ENCODE peak calls at places on chromosomes 16 and 17, in ten cellular contexts. One of them, this sample, is unnamed.

GRCh38 chr16:85970712-85971220 is 71.8 kb downstream of the IRF8 start:
- DNase-seq in effector memory CD4-positive, alpha-beta T cell: no peak
- DNase-seq in heart right ventricle: no peak
- DNase-seq in ovary: no peak
- DNase-seq in upper lobe of right lung: no peak
- DNase-seq in GM23248: no peak
- DNase-seq in lower lobe of right lung: no peak
- DNase-seq in esophagus squamous epithelium: no peak
- DNase-seq in SJSA1: no peak
- DNase-seq in small intestine: no peak
- DNase-seq in this sample: no peak

GRCh38 chr17:76706817-76707216 is 3.9 kb downstream of the MXRA7 start:
- DNase-seq in effector memory CD4-positive, alpha-beta T cell: no peak
- DNase-seq in heart right ventricle: no peak
- DNase-seq in ovary: no peak
- DNase-seq in upper lobe of right lung: no peak
- DNase-seq in GM23248: no peak
- DNase-seq in lower lobe of right lung: no peak
- DNase-seq in esophagus squamous epithelium: no peak
- DNase-seq in SJSA1: no peak
- DNase-seq in small intestine: no peak
- DNase-seq in this sample: no peak

GRCh38 chr16:66275795-66276428 is 90.6 kb upstream of the CDH5 start:
- DNase-seq in effector memory CD4-positive, alpha-beta T cell: no peak
- DNase-seq in heart right ventricle: no peak
- DNase-seq in ovary: no peak
- DNase-seq in upper lobe of right lung: no peak
- DNase-seq in GM23248: peak; percentile 68
- DNase-seq in lower lobe of right lung: no peak
- DNase-seq in esophagus squamous epithelium: no peak
- DNase-seq in SJSA1: no peak
- DNase-seq in small intestine: peak; percentile 63
- DNase-seq in this sample: no peak

GRCh38 chr16:88716201-88716600 is 9.9 kb downstream of the CTU2 start:
- DNase-seq in effector memory CD4-positive, alpha-beta T cell: no peak
- DNase-seq in heart right ventricle: no peak
- DNase-seq in ovary: no peak
- DNase-seq in upper lobe of right lung: no peak
- DNase-seq in GM23248: no peak
- DNase-seq in lower lobe of right lung: no peak
- DNase-seq in esophagus squamous epithelium: no peak
- DNase-seq in SJSA1: no peak
- DNase-seq in small intestine: no peak
- DNase-seq in this sample: no peak

GRCh38 chr16:27370318-27370717 is 31.7 kb upstream of the IL21R start:
- DNase-seq in effector memory CD4-positive, alpha-beta T cell: no peak
- DNase-seq in heart right ventricle: no peak
- DNase-seq in ovary: no peak
- DNase-seq in upper lobe of right lung: no peak
- DNase-seq in GM23248: no peak
- DNase-seq in lower lobe of right lung: no peak
- DNase-seq in esophagus squamous epithelium: no peak
- DNase-seq in SJSA1: no peak
- DNase-seq in small intestine: no peak
- DNase-seq in this sample: no peak

GRCh38 chr16:78035012-78035411 is 12.7 kb downstream of the CLEC3A start:
- DNase-seq in effector memory CD4-positive, alpha-beta T cell: no peak
- DNase-seq in heart right ventricle: no peak
- DNase-seq in ovary: no peak
- DNase-seq in upper lobe of right lung: no peak
- DNase-seq in GM23248: no peak
- DNase-seq in lower lobe of right lung: no peak
- DNase-seq in esophagus squamous epithelium: no peak
- DNase-seq in SJSA1: no peak
- DNase-seq in small intestine: no peak
- DNase-seq in this sample: no peak

GRCh38 chr17:78753316-78754250 is 28.5 kb downstream of the CYTH1 start:
- DNase-seq in effector memory CD4-positive, alpha-beta T cell: no peak
- DNase-seq in heart right ventricle: no peak
- DNase-seq in ovary: no peak
- DNase-seq in upper lobe of right lung: no peak
- DNase-seq in GM23248: no peak
- DNase-seq in lower lobe of right lung: no peak
- DNase-seq in esophagus squamous epithelium: no peak
- DNase-seq in SJSA1: no peak
- DNase-seq in small intestine: no peak
- DNase-seq in this sample: no peak

GRCh38 chr17:9473716-9474115 is 101.9 kb downstream of the STX8 start:
- DNase-seq in effector memory CD4-positive, alpha-beta T cell: no peak
- DNase-seq in heart right ventricle: no peak
- DNase-seq in ovary: no peak
- DNase-seq in upper lobe of right lung: no peak
- DNase-seq in GM23248: peak; percentile 78
- DNase-seq in lower lobe of right lung: no peak
- DNase-seq in esophagus squamous epithelium: no peak
- DNase-seq in SJSA1: no peak
- DNase-seq in small intestine: no peak
- DNase-seq in this sample: no peak

GRCh38 chr17:64531955-64532371 is 25.2 kb downstream of the CEP95 start:
- DNase-seq in effector memory CD4-positive, alpha-beta T cell: no peak
- DNase-seq in heart right ventricle: no peak
- DNase-seq in ovary: no peak
- DNase-seq in upper lobe of right lung: no peak
- DNase-seq in GM23248: peak; percentile 56
- DNase-seq in lower lobe of right lung: no peak
- DNase-seq in esophagus squamous epithelium: no peak
- DNase-seq in SJSA1: peak; percentile 83
- DNase-seq in small intestine: no peak
- DNase-seq in this sample: no peak

GRCh38 chr17:42553161-42553818 is 567 bp downstream of the HSD17B1 start:
- DNase-seq in effector memory CD4-positive, alpha-beta T cell: no peak
- DNase-seq in heart right ventricle: peak; percentile 26
- DNase-seq in ovary: peak; percentile 48
- DNase-seq in upper lobe of right lung: peak; percentile 67
- DNase-seq in GM23248: no peak
- DNase-seq in lower lobe of right lung: no peak
- DNase-seq in esophagus squamous epithelium: no peak
- DNase-seq in SJSA1: no peak
- DNase-seq in small intestine: no peak
- DNase-seq in this sample: no peak

GRCh38 chr17:2701996-2702741 is 9.4 kb downstream of the CLUH start:
- DNase-seq in effector memory CD4-positive, alpha-beta T cell: no peak
- DNase-seq in heart right ventricle: no peak
- DNase-seq in ovary: no peak
- DNase-seq in upper lobe of right lung: peak; percentile 41
- DNase-seq in GM23248: no peak
- DNase-seq in lower lobe of right lung: peak; percentile 43
- DNase-seq in esophagus squamous epithelium: no peak
- DNase-seq in SJSA1: no peak
- DNase-seq in small intestine: no peak
- DNase-seq in this sample: no peak

GRCh38 chr17:411416-412120 is 59.0 kb upstream of the RPH3AL start:
- DNase-seq in effector memory CD4-positive, alpha-beta T cell: no peak
- DNase-seq in heart right ventricle: no peak
- DNase-seq in ovary: no peak
- DNase-seq in upper lobe of right lung: no peak
- DNase-seq in GM23248: peak; percentile 12
- DNase-seq in lower lobe of right lung: no peak
- DNase-seq in esophagus squamous epithelium: no peak
- DNase-seq in SJSA1: no peak
- DNase-seq in small intestine: no peak
- DNase-seq in this sample: no peak

GRCh38 chr17:51799981-51800380 is 358.5 kb downstream of the CA10 start:
- DNase-seq in effector memory CD4-positive, alpha-beta T cell: no peak
- DNase-seq in heart right ventricle: no peak
- DNase-seq in ovary: no peak
- DNase-seq in upper lobe of right lung: no peak
- DNase-seq in GM23248: no peak
- DNase-seq in lower lobe of right lung: no peak
- DNase-seq in esophagus squamous epithelium: no peak
- DNase-seq in SJSA1: no peak
- DNase-seq in small intestine: no peak
- DNase-seq in this sample: no peak

GRCh38 chr16:20792216-20792615 is 14.1 kb downstream of the ERI2 start:
- DNase-seq in effector memory CD4-positive, alpha-beta T cell: no peak
- DNase-seq in heart right ventricle: no peak
- DNase-seq in ovary: no peak
- DNase-seq in upper lobe of right lung: no peak
- DNase-seq in GM23248: peak; percentile 7
- DNase-seq in lower lobe of right lung: no peak
- DNase-seq in esophagus squamous epithelium: no peak
- DNase-seq in SJSA1: no peak
- DNase-seq in small intestine: no peak
- DNase-seq in this sample: no peak

GRCh38 chr17:68759002-68759342 is 157.8 kb upstream of the FAM20A start:
- DNase-seq in effector memory CD4-positive, alpha-beta T cell: no peak
- DNase-seq in heart right ventricle: no peak
- DNase-seq in ovary: no peak
- DNase-seq in upper lobe of right lung: no peak
- DNase-seq in GM23248: no peak
- DNase-seq in lower lobe of right lung: no peak
- DNase-seq in esophagus squamous epithelium: no peak
- DNase-seq in SJSA1: no peak
- DNase-seq in small intestine: no peak
- DNase-seq in this sample: no peak

GRCh38 chr16:85897384-85897783 is 1.6 kb upstream of the IRF8 start:
- DNase-seq in effector memory CD4-positive, alpha-beta T cell: no peak
- DNase-seq in heart right ventricle: no peak
- DNase-seq in ovary: no peak
- DNase-seq in upper lobe of right lung: no peak
- DNase-seq in GM23248: no peak
- DNase-seq in lower lobe of right lung: no peak
- DNase-seq in esophagus squamous epithelium: no peak
- DNase-seq in SJSA1: no peak
- DNase-seq in small intestine: peak; percentile 51
- DNase-seq in this sample: no peak

GRCh38 chr16:28162326-28162877 is 49.4 kb downstream of the XPO6 start:
- DNase-seq in effector memory CD4-positive, alpha-beta T cell: no peak
- DNase-seq in heart right ventricle: no peak
- DNase-seq in ovary: no peak
- DNase-seq in upper lobe of right lung: no peak
- DNase-seq in GM23248: no peak
- DNase-seq in lower lobe of right lung: no peak
- DNase-seq in esophagus squamous epithelium: no peak
- DNase-seq in SJSA1: no peak
- DNase-seq in small intestine: no peak
- DNase-seq in this sample: no peak

GRCh38 chr16:50263940-50264929 is 2.1 kb upstream of the ADCY7 start:
- DNase-seq in effector memory CD4-positive, alpha-beta T cell: no peak
- DNase-seq in heart right ventricle: no peak
- DNase-seq in ovary: no peak
- DNase-seq in upper lobe of right lung: no peak
- DNase-seq in GM23248: peak; percentile 43
- DNase-seq in lower lobe of right lung: no peak
- DNase-seq in esophagus squamous epithelium: no peak
- DNase-seq in SJSA1: peak; percentile 60
- DNase-seq in small intestine: no peak
- DNase-seq in this sample: no peak

GRCh38 chr17:28842282-28843012 is at the start of gene FAM222B:
- DNase-seq in effector memory CD4-positive, alpha-beta T cell: peak; percentile 82
- DNase-seq in heart right ventricle: peak; percentile 89
- DNase-seq in ovary: peak; percentile 78
- DNase-seq in upper lobe of right lung: peak; percentile 94
- DNase-seq in GM23248: peak; percentile 94
- DNase-seq in lower lobe of right lung: peak; percentile 89
- DNase-seq in esophagus squamous epithelium: no peak
- DNase-seq in SJSA1: peak; percentile 69
- DNase-seq in small intestine: peak; percentile 82
- DNase-seq in this sample: peak; percentile 52
- H3K9me3 ChIP-seq in effector memory CD4-positive, alpha-beta T cell: no peaks in the 10 kb centered on the region
- H3K9me3 ChIP-seq in heart right ventricle: no peaks in the 10 kb centered on the region
- H3K9me3 ChIP-seq in ovary: no peaks in the 10 kb centered on the region
- H3K9me3 ChIP-seq in upper lobe of right lung: no peaks in the 10 kb centered on the region
- H3K9me3 ChIP-seq in GM23248: no peaks in the 10 kb centered on the region
- H3K9me3 ChIP-seq in lower lobe of right lung: no peaks in the 10 kb centered on the region
- H3K9me3 ChIP-seq in esophagus squamous epithelium: no peaks in the 10 kb centered on the region
- H3K9me3 ChIP-seq in SJSA1: no peaks in the 10 kb centered on the region
- H3K9me3 ChIP-seq in small intestine: no peaks in the 10 kb centered on the region
- H3K9me3 ChIP-seq in this sample: no peaks in the 10 kb centered on the region

GRCh38 chr17:49659983-49660382 is 17.9 kb downstream of the SPOP start:
- DNase-seq in effector memory CD4-positive, alpha-beta T cell: no peak
- DNase-seq in heart right ventricle: no peak
- DNase-seq in ovary: no peak
- DNase-seq in upper lobe of right lung: no peak
- DNase-seq in GM23248: peak; percentile 33
- DNase-seq in lower lobe of right lung: no peak
- DNase-seq in esophagus squamous epithelium: no peak
- DNase-seq in SJSA1: no peak
- DNase-seq in small intestine: no peak
- DNase-seq in this sample: no peak

GRCh38 chr17:49656247-49656646 is 21.6 kb downstream of the SPOP start:
- DNase-seq in effector memory CD4-positive, alpha-beta T cell: no peak
- DNase-seq in heart right ventricle: no peak
- DNase-seq in ovary: no peak
- DNase-seq in upper lobe of right lung: no peak
- DNase-seq in GM23248: no peak
- DNase-seq in lower lobe of right lung: no peak
- DNase-seq in esophagus squamous epithelium: no peak
- DNase-seq in SJSA1: no peak
- DNase-seq in small intestine: no peak
- DNase-seq in this sample: no peak
- H3K27ac ChIP-seq in effector memory CD4-positive, alpha-beta T cell: no peak overlapping the region
- H3K27ac ChIP-seq in heart right ventricle: no peak overlapping the region
- H3K27ac ChIP-seq in ovary: no peak overlapping the region
- H3K27ac ChIP-seq in upper lobe of right lung: no peak overlapping the region
- H3K27ac ChIP-seq in GM23248: no peak overlapping the region
- H3K27ac ChIP-seq in lower lobe of right lung: no peak overlapping the region
- H3K27ac ChIP-seq in esophagus squamous epithelium: no peak overlapping the region
- H3K27ac ChIP-seq in SJSA1: no peak overlapping the region
- H3K27ac ChIP-seq in small intestine: no peak overlapping the region
- H3K27ac ChIP-seq in this sample: peak overlapping the region; percentile 14

GRCh38 chr16:35792516-35793285 is 2333.3 kb downstream of the TP53TG3F start:
- DNase-seq in effector memory CD4-positive, alpha-beta T cell: no peak
- DNase-seq in heart right ventricle: no peak
- DNase-seq in ovary: no peak
- DNase-seq in upper lobe of right lung: peak; percentile 51
- DNase-seq in GM23248: no peak
- DNase-seq in lower lobe of right lung: no peak
- DNase-seq in esophagus squamous epithelium: no peak
- DNase-seq in SJSA1: no peak
- DNase-seq in small intestine: no peak
- DNase-seq in this sample: no peak
- H3K9me3 ChIP-seq in effector memory CD4-positive, alpha-beta T cell: no peaks in the 10 kb centered on the region
- H3K9me3 ChIP-seq in heart right ventricle: no peaks in the 10 kb centered on the region
- H3K9me3 ChIP-seq in ovary: no peaks in the 10 kb centered on the region
- H3K9me3 ChIP-seq in upper lobe of right lung: no peaks in the 10 kb centered on the region
- H3K9me3 ChIP-seq in GM23248: no peaks in the 10 kb centered on the region
- H3K9me3 ChIP-seq in lower lobe of right lung: peaks cover 3% of the 10 kb centered on the region
- H3K9me3 ChIP-seq in esophagus squamous epithelium: peaks cover 9% of the 10 kb centered on the region
- H3K9me3 ChIP-seq in SJSA1: peaks cover 5% of the 10 kb centered on the region
- H3K9me3 ChIP-seq in small intestine: peaks cover 5% of the 10 kb centered on the region
- H3K9me3 ChIP-seq in this sample: no peaks in the 10 kb centered on the region

DNA sequence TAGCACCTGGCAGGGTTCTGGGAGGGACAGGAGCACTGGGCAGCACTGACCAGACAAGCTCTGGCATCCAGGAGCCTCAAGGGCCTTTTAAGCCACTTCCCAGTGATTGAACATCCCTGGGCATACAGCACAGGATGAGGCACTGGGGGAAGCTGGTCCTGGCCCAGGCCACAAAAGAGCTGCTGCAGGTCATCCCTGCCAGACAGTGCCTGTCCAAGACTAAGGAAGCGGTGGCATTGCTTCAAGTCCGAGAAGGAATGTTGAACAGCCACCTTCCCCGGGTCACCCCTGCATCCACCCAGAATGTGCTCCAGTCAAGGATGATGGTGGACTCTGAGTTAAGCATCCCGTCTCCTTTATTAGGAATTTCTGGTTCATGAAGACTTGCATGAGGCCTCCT is 1.2 kb upstream of the OSBPL7 start:
- DNase-seq in effector memory CD4-positive, alpha-beta T cell: no peak
- DNase-seq in heart right ventricle: no peak
- DNase-seq in ovary: no peak
- DNase-seq in upper lobe of right lung: no peak
- DNase-seq in GM23248: no peak
- DNase-seq in lower lobe of right lung: no peak
- DNase-seq in esophagus squamous epithelium: no peak
- DNase-seq in SJSA1: no peak
- DNase-seq in small intestine: no peak
- DNase-seq in this sample: no peak
- H3K27ac ChIP-seq in effector memory CD4-positive, alpha-beta T cell: no peak overlapping the region
- H3K27ac ChIP-seq in heart right ventricle: no peak overlapping the region
- H3K27ac ChIP-seq in ovary: no peak overlapping the region
- H3K27ac ChIP-seq in upper lobe of right lung: no peak overlapping the region
- H3K27ac ChIP-seq in GM23248: no peak overlapping the region
- H3K27ac ChIP-seq in lower lobe of right lung: no peak overlapping the region
- H3K27ac ChIP-seq in esophagus squamous epithelium: no peak overlapping the region
- H3K27ac ChIP-seq in SJSA1: no peak overlapping the region
- H3K27ac ChIP-seq in small intestine: no peak overlapping the region
- H3K27ac ChIP-seq in this sample: no peak overlapping the region